ENCODE peak calls at places on chromosomes 11 and 22, in five cellular contexts. M is small intestine; J is stimulated activated CD4-positive, alpha-beta T cell treated with anti-CD3 and anti-CD28 coated beads, Interleukin-4, amount 100 ng/mL, for 24 hours; D is esophagus squamous epithelium; N is posterior vena cava. S is an unnamed sample.

GRCh38 chr11:10107522-10107921 is 186.5 kb downstream of the SBF2 start:
- DNase-seq in N (no peak), J (no peak), D (no peak), M (no peak), S (no peak)

GRCh38 chr22:20571531-20572007 is 64.2 kb downstream of the MED15 start:
- DNase-seq in D (no peak), M (peak; percentile 29), J (peak; percentile 68), N (no peak), S (peak; percentile 57)

GRCh38 chr11:10993186-10993585 is 135.3 kb upstream of the ZBED5 start:
- DNase-seq in D (no peak), N (no peak), J (no peak), M (no peak), S (no peak)

GRCh38 chr22:38139901-38140300 is 29.4 kb upstream of the BAIAP2L2 start:
- DNase-seq in M (no peak), D (no peak), J (no peak), N (no peak), S (no peak)

GRCh38 chr11:61266602-61267001 is 25.6 kb downstream of the PGA5 start:
- DNase-seq in D (no peak), M (peak; percentile 77), N (no peak), J (no peak), S (no peak)

GRCh38 chr11:8071616-8072581 is 9.1 kb upstream of the TUB start:
- DNase-seq in N (peak; percentile 62), D (no peak), M (no peak), J (no peak), S (no peak)

GRCh38 chr11:70230840-70231710 is 28.0 kb downstream of the FADD start:
- DNase-seq in N (no peak), D (no peak), J (no peak), M (no peak), S (no peak)

GRCh38 chr22:41308054-41308453 is 6.7 kb downstream of the ZC3H7B start:
- DNase-seq in M (no peak), D (no peak), J (no peak), N (no peak), S (no peak)

GRCh38 chr11:1755344-1756023 is 5.1 kb upstream of the IFITM10 start:
- DNase-seq in M (no peak), D (no peak), J (no peak), N (peak; percentile 78), S (no peak)

GRCh38 chr11:118909619-118910308 is 16.0 kb downstream of the BCL9L start:
- DNase-seq in M (no peak), J (no peak), N (no peak), D (no peak), S (no peak)

GRCh38 chr11:111918390-111919256 is at the start of gene C11orf52:
- DNase-seq in D (no peak), J (no peak), M (peak; percentile 96), N (no peak), S (no peak)

GRCh38 chr11:2761131-2762030 is 61.6 kb upstream of the KCNQ1OT1 start:
- DNase-seq in N (peak; percentile 51), M (no peak), D (no peak), J (peak; percentile 1), S (peak; percentile 3)

GRCh38 chr22:41989246-41989645 is 9.3 kb upstream of the WBP2NL start:
- DNase-seq in M (no peak), N (peak; percentile 54), D (no peak), J (no peak), S (no peak)

GRCh38 chr11:94838027-94838610 is 70.0 kb downstream of the AMOTL1 start:
- DNase-seq in N (no peak), M (no peak), J (no peak), D (no peak), S (no peak)

GRCh38 chr11:72786305-72787261 is 7.3 kb downstream of the STARD10 start:
- DNase-seq in M (peak; percentile 76), D (no peak), N (peak; percentile 56), J (no peak), S (no peak)

GRCh38 chr11:65607614-65608426 is 6.2 kb downstream of the MAP3K11 start:
- DNase-seq in D (no peak), M (no peak), N (no peak), J (no peak), S (no peak)

GRCh38 chr22:47377926-47378560 is 615.6 kb downstream of the TBC1D22A start:
- DNase-seq in M (no peak), D (no peak), J (no peak), N (peak; percentile 26), S (no peak)

GRCh38 chr22:37610480-37611148 is 2.0 kb downstream of the GGA1 start:
- DNase-seq in M (no peak), D (no peak), J (no peak), N (no peak), S (no peak)

GRCh38 chr11:82458777-82459176 is 274.9 kb downstream of the FAM181B start:
- DNase-seq in M (no peak), J (no peak), N (no peak), D (no peak), S (no peak)

GRCh38 chr11:1643146-1643690 is 13.6 kb downstream of the KRTAP5-5 start:
- DNase-seq in J (no peak), D (no peak), M (no peak), N (peak; percentile 58), S (no peak)

GRCh38 chr22:35355744-35356420 is 25.0 kb upstream of the HMOX1 start:
- DNase-seq in D (no peak), J (no peak), N (no peak), M (no peak), S (no peak)